ENCODE peak calls at places on chromosomes 2 and 18, in ten cellular contexts. One of them, this sample, is unnamed.

GRCh38 chr2:197210450-197210849 is 100.1 kb downstream of the ANKRD44 start:
- DNase-seq in A549: no peak
- DNase-seq in small intestine: no peak
- DNase-seq in neural progenitor cell: no peak
- DNase-seq in stimulated activated CD8-positive, alpha-beta memory T cell treated with anti-CD3 and anti-CD28 coated beads, Interleukin-4, amount 100 ng/mL, for 24 hours: no peak
- DNase-seq in EL: no peak
- DNase-seq in nephron progenitor cell: no peak
- DNase-seq in vagina: no peak
- DNase-seq in AG09309: no peak
- DNase-seq in dermis microvascular lymphatic vessel endothelial cell: no peak
- DNase-seq in this sample: no peak

GRCh38 chr18:72543362-72544055 is 633 bp downstream of the CBLN2 start:
- DNase-seq in A549: no peak
- DNase-seq in small intestine: no peak
- DNase-seq in neural progenitor cell: peak; percentile 51
- DNase-seq in stimulated activated CD8-positive, alpha-beta memory T cell treated with anti-CD3 and anti-CD28 coated beads, Interleukin-4, amount 100 ng/mL, for 24 hours: no peak
- DNase-seq in EL: no peak
- DNase-seq in nephron progenitor cell: peak; percentile 53
- DNase-seq in vagina: no peak
- DNase-seq in AG09309: no peak
- DNase-seq in dermis microvascular lymphatic vessel endothelial cell: no peak
- DNase-seq in this sample: no peak

GRCh38 chr2:16581241-16581640 is 84.4 kb downstream of the CYRIA start:
- DNase-seq in A549: no peak
- DNase-seq in small intestine: no peak
- DNase-seq in neural progenitor cell: no peak
- DNase-seq in stimulated activated CD8-positive, alpha-beta memory T cell treated with anti-CD3 and anti-CD28 coated beads, Interleukin-4, amount 100 ng/mL, for 24 hours: no peak
- DNase-seq in EL: no peak
- DNase-seq in nephron progenitor cell: no peak
- DNase-seq in vagina: no peak
- DNase-seq in AG09309: no peak
- DNase-seq in dermis microvascular lymphatic vessel endothelial cell: no peak
- DNase-seq in this sample: no peak

GRCh38 chr2:175690113-175690716 is 311.9 kb downstream of the LNPK start:
- DNase-seq in A549: peak; percentile 67
- DNase-seq in small intestine: peak; percentile 71
- DNase-seq in neural progenitor cell: peak; percentile 62
- DNase-seq in stimulated activated CD8-positive, alpha-beta memory T cell treated with anti-CD3 and anti-CD28 coated beads, Interleukin-4, amount 100 ng/mL, for 24 hours: no peak
- DNase-seq in EL: peak; percentile 69
- DNase-seq in nephron progenitor cell: peak; percentile 41
- DNase-seq in vagina: no peak
- DNase-seq in AG09309: peak; percentile 58
- DNase-seq in dermis microvascular lymphatic vessel endothelial cell: peak; percentile 70
- DNase-seq in this sample: no peak

GRCh38 chr2:195820373-195820772 is 163.3 kb downstream of the SLC39A10 start:
- DNase-seq in A549: no peak
- DNase-seq in small intestine: no peak
- DNase-seq in neural progenitor cell: no peak
- DNase-seq in stimulated activated CD8-positive, alpha-beta memory T cell treated with anti-CD3 and anti-CD28 coated beads, Interleukin-4, amount 100 ng/mL, for 24 hours: no peak
- DNase-seq in EL: peak; percentile 70
- DNase-seq in nephron progenitor cell: no peak
- DNase-seq in vagina: no peak
- DNase-seq in AG09309: peak; percentile 45
- DNase-seq in dermis microvascular lymphatic vessel endothelial cell: no peak
- DNase-seq in this sample: no peak

GRCh38 chr2:30355306-30355705 is 91.7 kb upstream of the LCLAT1 start:
- DNase-seq in A549: no peak
- DNase-seq in small intestine: no peak
- DNase-seq in neural progenitor cell: no peak
- DNase-seq in stimulated activated CD8-positive, alpha-beta memory T cell treated with anti-CD3 and anti-CD28 coated beads, Interleukin-4, amount 100 ng/mL, for 24 hours: no peak
- DNase-seq in EL: no peak
- DNase-seq in nephron progenitor cell: no peak
- DNase-seq in vagina: no peak
- DNase-seq in AG09309: no peak
- DNase-seq in dermis microvascular lymphatic vessel endothelial cell: no peak
- DNase-seq in this sample: no peak

GRCh38 chr18:26511339-26512071 is 36.8 kb downstream of the KCTD1 start:
- DNase-seq in A549: no peak
- DNase-seq in small intestine: peak; percentile 41
- DNase-seq in neural progenitor cell: no peak
- DNase-seq in stimulated activated CD8-positive, alpha-beta memory T cell treated with anti-CD3 and anti-CD28 coated beads, Interleukin-4, amount 100 ng/mL, for 24 hours: no peak
- DNase-seq in EL: no peak
- DNase-seq in nephron progenitor cell: no peak
- DNase-seq in vagina: no peak
- DNase-seq in AG09309: no peak
- DNase-seq in dermis microvascular lymphatic vessel endothelial cell: no peak
- DNase-seq in this sample: no peak

GRCh38 chr2:121582272-121582671 is 51.6 kb downstream of the RNU4ATAC start:
- DNase-seq in A549: no peak
- DNase-seq in small intestine: no peak
- DNase-seq in neural progenitor cell: no peak
- DNase-seq in stimulated activated CD8-positive, alpha-beta memory T cell treated with anti-CD3 and anti-CD28 coated beads, Interleukin-4, amount 100 ng/mL, for 24 hours: no peak
- DNase-seq in EL: no peak
- DNase-seq in nephron progenitor cell: no peak
- DNase-seq in vagina: no peak
- DNase-seq in AG09309: no peak
- DNase-seq in dermis microvascular lymphatic vessel endothelial cell: no peak
- DNase-seq in this sample: no peak

GRCh38 chr18:61676763-61677434 is 215.9 kb downstream of the RNF152 start:
- DNase-seq in A549: no peak
- DNase-seq in small intestine: no peak
- DNase-seq in neural progenitor cell: no peak
- DNase-seq in stimulated activated CD8-positive, alpha-beta memory T cell treated with anti-CD3 and anti-CD28 coated beads, Interleukin-4, amount 100 ng/mL, for 24 hours: no peak
- DNase-seq in EL: peak; percentile 68
- DNase-seq in nephron progenitor cell: no peak
- DNase-seq in vagina: no peak
- DNase-seq in AG09309: no peak
- DNase-seq in dermis microvascular lymphatic vessel endothelial cell: no peak
- DNase-seq in this sample: no peak

GRCh38 chr2:36569267-36569860 is 28.6 kb downstream of the FEZ2 start:
- DNase-seq in A549: peak; percentile 44
- DNase-seq in small intestine: no peak
- DNase-seq in neural progenitor cell: no peak
- DNase-seq in stimulated activated CD8-positive, alpha-beta memory T cell treated with anti-CD3 and anti-CD28 coated beads, Interleukin-4, amount 100 ng/mL, for 24 hours: no peak
- DNase-seq in EL: no peak
- DNase-seq in nephron progenitor cell: no peak
- DNase-seq in vagina: no peak
- DNase-seq in AG09309: no peak
- DNase-seq in dermis microvascular lymphatic vessel endothelial cell: no peak
- DNase-seq in this sample: no peak

GRCh38 chr2:215507126-215507525 is 71.3 kb upstream of the FN1 start:
- DNase-seq in A549: no peak
- DNase-seq in small intestine: no peak
- DNase-seq in neural progenitor cell: no peak
- DNase-seq in stimulated activated CD8-positive, alpha-beta memory T cell treated with anti-CD3 and anti-CD28 coated beads, Interleukin-4, amount 100 ng/mL, for 24 hours: no peak
- DNase-seq in EL: no peak
- DNase-seq in nephron progenitor cell: no peak
- DNase-seq in vagina: no peak
- DNase-seq in AG09309: no peak
- DNase-seq in dermis microvascular lymphatic vessel endothelial cell: no peak
- DNase-seq in this sample: no peak

GRCh38 chr2:231258696-231259095 is 60.3 kb downstream of the ARMC9 start:
- DNase-seq in A549: no peak
- DNase-seq in small intestine: peak; percentile 89
- DNase-seq in neural progenitor cell: no peak
- DNase-seq in stimulated activated CD8-positive, alpha-beta memory T cell treated with anti-CD3 and anti-CD28 coated beads, Interleukin-4, amount 100 ng/mL, for 24 hours: no peak
- DNase-seq in EL: no peak
- DNase-seq in nephron progenitor cell: no peak
- DNase-seq in vagina: no peak
- DNase-seq in AG09309: no peak
- DNase-seq in dermis microvascular lymphatic vessel endothelial cell: no peak
- DNase-seq in this sample: no peak

GRCh38 chr2:53987336-53987921 is 16.6 kb upstream of the PSME4 start:
- DNase-seq in A549: no peak
- DNase-seq in small intestine: no peak
- DNase-seq in neural progenitor cell: no peak
- DNase-seq in stimulated activated CD8-positive, alpha-beta memory T cell treated with anti-CD3 and anti-CD28 coated beads, Interleukin-4, amount 100 ng/mL, for 24 hours: no peak
- DNase-seq in EL: peak; percentile 31
- DNase-seq in nephron progenitor cell: no peak
- DNase-seq in vagina: no peak
- DNase-seq in AG09309: peak; percentile 42
- DNase-seq in dermis microvascular lymphatic vessel endothelial cell: peak; percentile 76
- DNase-seq in this sample: no peak

GRCh38 chr2:74583504-74583903 is 29.0 kb downstream of the DOK1 start:
- DNase-seq in A549: no peak
- DNase-seq in small intestine: no peak
- DNase-seq in neural progenitor cell: no peak
- DNase-seq in stimulated activated CD8-positive, alpha-beta memory T cell treated with anti-CD3 and anti-CD28 coated beads, Interleukin-4, amount 100 ng/mL, for 24 hours: no peak
- DNase-seq in EL: peak; percentile 68
- DNase-seq in nephron progenitor cell: no peak
- DNase-seq in vagina: no peak
- DNase-seq in AG09309: no peak
- DNase-seq in dermis microvascular lymphatic vessel endothelial cell: no peak
- DNase-seq in this sample: no peak

GRCh38 chr2:214604861-214605260 is 194.0 kb downstream of the VWC2L start:
- DNase-seq in A549: peak; percentile 4
- DNase-seq in small intestine: no peak
- DNase-seq in neural progenitor cell: no peak
- DNase-seq in stimulated activated CD8-positive, alpha-beta memory T cell treated with anti-CD3 and anti-CD28 coated beads, Interleukin-4, amount 100 ng/mL, for 24 hours: no peak
- DNase-seq in EL: peak; percentile 86
- DNase-seq in nephron progenitor cell: no peak
- DNase-seq in vagina: no peak
- DNase-seq in AG09309: no peak
- DNase-seq in dermis microvascular lymphatic vessel endothelial cell: no peak
- DNase-seq in this sample: no peak

GRCh38 chr2:133652407-133652806 is 84.1 kb upstream of the NCKAP5 start:
- DNase-seq in A549: no peak
- DNase-seq in small intestine: no peak
- DNase-seq in neural progenitor cell: no peak
- DNase-seq in stimulated activated CD8-positive, alpha-beta memory T cell treated with anti-CD3 and anti-CD28 coated beads, Interleukin-4, amount 100 ng/mL, for 24 hours: no peak
- DNase-seq in EL: no peak
- DNase-seq in nephron progenitor cell: no peak
- DNase-seq in vagina: no peak
- DNase-seq in AG09309: no peak
- DNase-seq in dermis microvascular lymphatic vessel endothelial cell: no peak
- DNase-seq in this sample: no peak

GRCh38 chr2:191866675-191867506 is 20.0 kb upstream of the CAVIN2 start:
- DNase-seq in A549: peak; percentile 95
- DNase-seq in small intestine: peak; percentile 81
- DNase-seq in neural progenitor cell: no peak
- DNase-seq in stimulated activated CD8-positive, alpha-beta memory T cell treated with anti-CD3 and anti-CD28 coated beads, Interleukin-4, amount 100 ng/mL, for 24 hours: no peak
- DNase-seq in EL: peak; percentile 95
- DNase-seq in nephron progenitor cell: no peak
- DNase-seq in vagina: no peak
- DNase-seq in AG09309: peak; percentile 85
- DNase-seq in dermis microvascular lymphatic vessel endothelial cell: peak; percentile 97
- DNase-seq in this sample: no peak

GRCh38 chr2:39013871-39014270 is 107.0 kb downstream of the SOS1 start:
- DNase-seq in A549: no peak
- DNase-seq in small intestine: no peak
- DNase-seq in neural progenitor cell: no peak
- DNase-seq in stimulated activated CD8-positive, alpha-beta memory T cell treated with anti-CD3 and anti-CD28 coated beads, Interleukin-4, amount 100 ng/mL, for 24 hours: no peak
- DNase-seq in EL: no peak
- DNase-seq in nephron progenitor cell: no peak
- DNase-seq in vagina: no peak
- DNase-seq in AG09309: no peak
- DNase-seq in dermis microvascular lymphatic vessel endothelial cell: no peak
- DNase-seq in this sample: no peak

GRCh38 chr18:58392336-58393000 is 236.4 kb downstream of the ALPK2 start:
- DNase-seq in A549: no peak
- DNase-seq in small intestine: no peak
- DNase-seq in neural progenitor cell: peak; percentile 32
- DNase-seq in stimulated activated CD8-positive, alpha-beta memory T cell treated with anti-CD3 and anti-CD28 coated beads, Interleukin-4, amount 100 ng/mL, for 24 hours: no peak
- DNase-seq in EL: no peak
- DNase-seq in nephron progenitor cell: no peak
- DNase-seq in vagina: no peak
- DNase-seq in AG09309: peak; percentile 61
- DNase-seq in dermis microvascular lymphatic vessel endothelial cell: peak; percentile 96
- DNase-seq in this sample: no peak

GRCh38 chr2:221708916-221709315 is 136.8 kb upstream of the EPHA4 start:
- DNase-seq in A549: no peak
- DNase-seq in small intestine: no peak
- DNase-seq in neural progenitor cell: no peak
- DNase-seq in stimulated activated CD8-positive, alpha-beta memory T cell treated with anti-CD3 and anti-CD28 coated beads, Interleukin-4, amount 100 ng/mL, for 24 hours: no peak
- DNase-seq in EL: no peak
- DNase-seq in nephron progenitor cell: no peak
- DNase-seq in vagina: no peak
- DNase-seq in AG09309: no peak
- DNase-seq in dermis microvascular lymphatic vessel endothelial cell: no peak
- DNase-seq in this sample: no peak

GRCh38 chr2:54880428-54880827 is 157.0 kb downstream of the EML6 start:
- DNase-seq in A549: no peak
- DNase-seq in small intestine: no peak
- DNase-seq in neural progenitor cell: no peak
- DNase-seq in stimulated activated CD8-positive, alpha-beta memory T cell treated with anti-CD3 and anti-CD28 coated beads, Interleukin-4, amount 100 ng/mL, for 24 hours: no peak
- DNase-seq in EL: no peak
- DNase-seq in nephron progenitor cell: no peak
- DNase-seq in vagina: no peak
- DNase-seq in AG09309: no peak
- DNase-seq in dermis microvascular lymphatic vessel endothelial cell: no peak
- DNase-seq in this sample: no peak

GRCh38 chr2:71777946-71778345 is 324.6 kb downstream of the DYSF start:
- DNase-seq in A549: no peak
- DNase-seq in small intestine: no peak
- DNase-seq in neural progenitor cell: no peak
- DNase-seq in stimulated activated CD8-positive, alpha-beta memory T cell treated with anti-CD3 and anti-CD28 coated beads, Interleukin-4, amount 100 ng/mL, for 24 hours: no peak
- DNase-seq in EL: no peak
- DNase-seq in nephron progenitor cell: no peak
- DNase-seq in vagina: no peak
- DNase-seq in AG09309: no peak
- DNase-seq in dermis microvascular lymphatic vessel endothelial cell: no peak
- DNase-seq in this sample: no peak

GRCh38 chr2:240374085-240374907 is 61.2 kb upstream of the GPC1 start:
- DNase-seq in A549: peak; percentile 87
- DNase-seq in small intestine: no peak
- DNase-seq in neural progenitor cell: no peak
- DNase-seq in stimulated activated CD8-positive, alpha-beta memory T cell treated with anti-CD3 and anti-CD28 coated beads, Interleukin-4, amount 100 ng/mL, for 24 hours: no peak
- DNase-seq in EL: peak; percentile 97
- DNase-seq in nephron progenitor cell: no peak
- DNase-seq in vagina: no peak
- DNase-seq in AG09309: peak; percentile 76
- DNase-seq in dermis microvascular lymphatic vessel endothelial cell: no peak
- DNase-seq in this sample: no peak

GRCh38 chr2:231717281-231718180 is 9.2 kb downstream of the PTMA start:
- DNase-seq in A549: peak; percentile 75
- DNase-seq in small intestine: no peak
- DNase-seq in neural progenitor cell: no peak
- DNase-seq in stimulated activated CD8-positive, alpha-beta memory T cell treated with anti-CD3 and anti-CD28 coated beads, Interleukin-4, amount 100 ng/mL, for 24 hours: no peak
- DNase-seq in EL: peak; percentile 57
- DNase-seq in nephron progenitor cell: peak; percentile 34
- DNase-seq in vagina: no peak
- DNase-seq in AG09309: no peak
- DNase-seq in dermis microvascular lymphatic vessel endothelial cell: no peak
- DNase-seq in this sample: no peak